ENCODE peak calls at places on chromosomes 4 and X, in four cellular contexts. One of them, this sample, is unnamed.

GRCh38 chrX:2547746-2548145 is 47.0 kb upstream of the DHRSX start:
- DNase-seq in AG10803: no peak
- DNase-seq in endothelial cell: no peak
- DNase-seq in lung: no peak
- DNase-seq in this sample: no peak

GRCh38 chr4:153929651-153930050 is 140.8 kb upstream of the SFRP2 start:
- DNase-seq in AG10803: no peak
- DNase-seq in endothelial cell: no peak
- DNase-seq in lung: no peak
- DNase-seq in this sample: no peak

GRCh38 chrX:39149761-39150160 is 348.5 kb downstream of the MID1IP1 start:
- DNase-seq in lung: peak; percentile 65
- DNase-seq in endothelial cell: peak; percentile 64
- DNase-seq in AG10803: peak; percentile 43
- DNase-seq in this sample: no peak

GRCh38 chr4:3781193-3781886 is 15.2 kb downstream of the ADRA2C start:
- DNase-seq in AG10803: no peak
- DNase-seq in lung: no peak
- DNase-seq in endothelial cell: no peak
- DNase-seq in this sample: no peak

GRCh38 chr4:20528508-20528907 is 171.8 kb upstream of the PACRGL start:
- DNase-seq in lung: no peak
- DNase-seq in endothelial cell: no peak
- DNase-seq in AG10803: peak; percentile 47
- DNase-seq in this sample: no peak

GRCh38 chr4:82680834-82681233 is 117.8 kb downstream of the SCD5 start:
- DNase-seq in AG10803: no peak
- DNase-seq in endothelial cell: no peak
- DNase-seq in lung: no peak
- DNase-seq in this sample: no peak

GRCh38 chr4:25925486-25926201 is 11.6 kb downstream of the SMIM20 start:
- DNase-seq in endothelial cell: peak; percentile 64
- DNase-seq in lung: no peak
- DNase-seq in AG10803: peak; percentile 41
- DNase-seq in this sample: no peak

GRCh38 chr4:122576261-122577188 is 44.3 kb downstream of the IL21 start:
- DNase-seq in AG10803: peak; percentile 45
- DNase-seq in endothelial cell: peak; percentile 36
- DNase-seq in lung: no peak
- DNase-seq in this sample: no peak

GRCh38 chr4:168218663-168219062 is 99.9 kb downstream of the DDX60 start:
- DNase-seq in AG10803: peak; percentile 33
- DNase-seq in endothelial cell: no peak
- DNase-seq in lung: no peak
- DNase-seq in this sample: no peak

GRCh38 chr4:151801547-151802516 is 41.0 kb upstream of the GATB start:
- DNase-seq in endothelial cell: peak; percentile 60
- DNase-seq in lung: peak; percentile 44
- DNase-seq in AG10803: peak; percentile 44
- DNase-seq in this sample: no peak

GRCh38 chrX:136823175-136823574 is 42.4 kb upstream of the ARHGEF6 start:
- DNase-seq in lung: no peak
- DNase-seq in AG10803: peak; percentile 12
- DNase-seq in endothelial cell: no peak
- DNase-seq in this sample: no peak

GRCh38 chr4:151325320-151326246 is at the start of gene SH3D19:
- DNase-seq in endothelial cell: peak; percentile 82
- DNase-seq in lung: peak; percentile 80
- DNase-seq in AG10803: peak; percentile 59
- DNase-seq in this sample: peak; percentile 61

GRCh38 chr4:77309496-77309895 is 152.5 kb downstream of the CCNG2 start:
- DNase-seq in lung: no peak
- DNase-seq in AG10803: no peak
- DNase-seq in endothelial cell: no peak
- DNase-seq in this sample: no peak

GRCh38 chr4:102169345-102169744 is 175.9 kb downstream of the SLC39A8 start:
- DNase-seq in AG10803: peak; percentile 13
- DNase-seq in lung: no peak
- DNase-seq in endothelial cell: peak; percentile 26
- DNase-seq in this sample: peak; percentile 25

GRCh38 chr4:133152330-133152791 is 3.3 kb downstream of the PCDH10 start:
- DNase-seq in endothelial cell: peak; percentile 20
- DNase-seq in lung: no peak
- DNase-seq in AG10803: no peak
- DNase-seq in this sample: no peak

GRCh38 chrX:7771788-7772438 is 71.1 kb upstream of the VCX start:
- DNase-seq in AG10803: no peak
- DNase-seq in endothelial cell: no peak
- DNase-seq in lung: no peak
- DNase-seq in this sample: no peak

GRCh38 chr4:109011241-109012031 is 248.6 kb upstream of the ETNPPL start:
- DNase-seq in AG10803: peak; percentile 48
- DNase-seq in endothelial cell: no peak
- DNase-seq in lung: no peak
- DNase-seq in this sample: no peak

GRCh38 chr4:121485190-121485804 is 104.5 kb upstream of the QRFPR start:
- DNase-seq in lung: no peak
- DNase-seq in AG10803: no peak
- DNase-seq in endothelial cell: no peak
- DNase-seq in this sample: no peak

GRCh38 chr4:39855909-39856512 is 121.7 kb downstream of the PDS5A start:
- DNase-seq in endothelial cell: no peak
- DNase-seq in AG10803: peak; percentile 6
- DNase-seq in lung: no peak
- DNase-seq in this sample: no peak

GRCh38 chrX:32293962-32294708 is 917.2 kb downstream of the DMD start:
- DNase-seq in lung: no peak
- DNase-seq in endothelial cell: no peak
- DNase-seq in AG10803: no peak
- DNase-seq in this sample: no peak

GRCh38 chrX:78950157-78950556 is 5.0 kb downstream of the P2RY10 start:
- DNase-seq in endothelial cell: no peak
- DNase-seq in AG10803: no peak
- DNase-seq in lung: no peak
- DNase-seq in this sample: no peak

GRCh38 chr4:110480031-110480549 is 4.1 kb downstream of the ENPEP start:
- DNase-seq in lung: no peak
- DNase-seq in endothelial cell: no peak
- DNase-seq in AG10803: peak; percentile 99
- DNase-seq in this sample: no peak

GRCh38 chrX:42776195-42776594 is 1.8 kb downstream of the PPP1R2C start:
- DNase-seq in lung: no peak
- DNase-seq in endothelial cell: no peak
- DNase-seq in AG10803: peak; percentile 16
- DNase-seq in this sample: no peak

GRCh38 chrX:105662248-105662647 is 160.1 kb upstream of the NRK start:
- DNase-seq in AG10803: no peak
- DNase-seq in lung: no peak
- DNase-seq in endothelial cell: no peak
- DNase-seq in this sample: no peak

GRCh38 chrX:102959471-102959870 is 22.4 kb downstream of the RAB40AL start:
- DNase-seq in endothelial cell: no peak
- DNase-seq in AG10803: peak; percentile 64
- DNase-seq in lung: no peak
- DNase-seq in this sample: no peak

GRCh38 chr4:75555294-75556164 is at the start of gene ODAPH:
- DNase-seq in lung: no peak
- DNase-seq in endothelial cell: no peak
- DNase-seq in AG10803: no peak
- DNase-seq in this sample: no peak

GRCh38 chrX:25002658-25003015 is 13.1 kb downstream of the ARX start:
- DNase-seq in lung: no peak
- DNase-seq in endothelial cell: no peak
- DNase-seq in AG10803: no peak
- DNase-seq in this sample: no peak

GRCh38 chr4:124610214-124610613 is 102.3 kb downstream of the ANKRD50 start:
- DNase-seq in AG10803: no peak
- DNase-seq in endothelial cell: no peak
- DNase-seq in lung: no peak
- DNase-seq in this sample: no peak

GRCh38 chr4:159297088-159297487 is 194.2 kb downstream of the RAPGEF2 start:
- DNase-seq in AG10803: no peak
- DNase-seq in lung: no peak
- DNase-seq in endothelial cell: no peak
- DNase-seq in this sample: no peak
- TF ChIP-seq CTCF in AG10803: no peak
- TF ChIP-seq CTCF in lung: no peak
- TF ChIP-seq CTCF in endothelial cell: no peak
- TF ChIP-seq CTCF in this sample: no peak

DNA sequence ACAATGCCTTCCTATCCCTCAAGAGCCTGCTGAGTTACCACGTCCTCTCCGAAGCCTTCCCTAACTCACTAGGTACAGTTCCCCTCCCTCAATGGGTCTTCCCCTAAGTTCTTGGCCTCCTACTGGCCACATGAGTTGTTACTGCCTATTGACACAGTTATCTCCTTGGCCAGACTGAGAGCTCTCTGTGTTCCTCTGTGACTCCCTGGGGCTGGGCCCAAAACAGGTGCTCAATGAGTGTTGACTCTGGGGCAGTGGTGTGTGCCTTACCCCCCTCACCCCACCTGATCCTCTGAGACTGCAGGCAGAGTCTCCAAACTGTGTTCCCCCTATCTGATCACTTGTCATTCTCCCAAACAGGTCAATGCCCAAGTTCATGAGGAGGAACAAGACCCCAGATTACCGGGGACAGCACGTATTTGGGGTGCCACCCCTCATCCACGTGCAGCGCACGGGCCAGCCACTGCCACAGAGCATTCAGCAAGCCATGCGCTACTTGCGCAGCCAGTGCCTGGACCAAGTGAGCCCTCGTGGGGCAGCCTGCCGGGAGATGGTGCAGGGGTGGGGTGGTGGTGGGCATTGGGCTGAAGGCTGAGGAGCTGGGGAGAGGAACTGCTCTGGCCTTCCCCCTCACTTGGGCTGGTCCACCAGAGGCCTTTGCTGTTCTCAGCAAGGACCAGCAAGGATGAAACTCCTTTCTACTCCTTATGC is 72.6 kb downstream of the STARD8 start:
- DNase-seq in endothelial cell: no peak
- DNase-seq in lung: no peak
- DNase-seq in AG10803: no peak
- DNase-seq in this sample: no peak
- TF ChIP-seq CTCF in endothelial cell: peak; percentile 13
- TF ChIP-seq CTCF in lung: no peak
- TF ChIP-seq CTCF in AG10803: peak; percentile 18
- TF ChIP-seq CTCF in this sample: no peak

GRCh38 chr4:15147709-15148651 is 145.7 kb downstream of the CPEB2 start:
- DNase-seq in lung: no peak
- DNase-seq in endothelial cell: no peak
- DNase-seq in AG10803: peak; percentile 21
- DNase-seq in this sample: no peak

GRCh38 chr4:15149234-15149841 is 147.1 kb downstream of the CPEB2 start:
- DNase-seq in AG10803: peak; percentile 28
- DNase-seq in endothelial cell: no peak
- DNase-seq in lung: no peak
- DNase-seq in this sample: no peak

GRCh38 chr4:15150636-15151432 is 148.6 kb downstream of the CPEB2 start:
- DNase-seq in endothelial cell: no peak
- DNase-seq in lung: no peak
- DNase-seq in AG10803: no peak
- DNase-seq in this sample: no peak

GRCh38 chr4:15153662-15154061 is 151.4 kb downstream of the CPEB2 start:
- DNase-seq in endothelial cell: no peak
- DNase-seq in AG10803: no peak
- DNase-seq in lung: no peak
- DNase-seq in this sample: no peak

GRCh38 chr4:15149842-15150592 is 147.7 kb downstream of the CPEB2 start:
- DNase-seq in AG10803: peak; percentile 77
- DNase-seq in lung: peak; percentile 66
- DNase-seq in endothelial cell: peak; percentile 27
- DNase-seq in this sample: no peak
- TF ChIP-seq CTCF in AG10803: peak; percentile 34
- TF ChIP-seq CTCF in lung: no peak
- TF ChIP-seq CTCF in endothelial cell: no peak
- TF ChIP-seq CTCF in this sample: no peak

GRCh38 chr4:78568640-78569261 is 17.2 kb downstream of the ANXA3 start:
- DNase-seq in endothelial cell: no peak
- DNase-seq in lung: no peak
- DNase-seq in AG10803: peak; percentile 48
- DNase-seq in this sample: no peak
- TF ChIP-seq CTCF in endothelial cell: no peak
- TF ChIP-seq CTCF in lung: no peak
- TF ChIP-seq CTCF in AG10803: no peak
- TF ChIP-seq CTCF in this sample: no peak

DNA sequence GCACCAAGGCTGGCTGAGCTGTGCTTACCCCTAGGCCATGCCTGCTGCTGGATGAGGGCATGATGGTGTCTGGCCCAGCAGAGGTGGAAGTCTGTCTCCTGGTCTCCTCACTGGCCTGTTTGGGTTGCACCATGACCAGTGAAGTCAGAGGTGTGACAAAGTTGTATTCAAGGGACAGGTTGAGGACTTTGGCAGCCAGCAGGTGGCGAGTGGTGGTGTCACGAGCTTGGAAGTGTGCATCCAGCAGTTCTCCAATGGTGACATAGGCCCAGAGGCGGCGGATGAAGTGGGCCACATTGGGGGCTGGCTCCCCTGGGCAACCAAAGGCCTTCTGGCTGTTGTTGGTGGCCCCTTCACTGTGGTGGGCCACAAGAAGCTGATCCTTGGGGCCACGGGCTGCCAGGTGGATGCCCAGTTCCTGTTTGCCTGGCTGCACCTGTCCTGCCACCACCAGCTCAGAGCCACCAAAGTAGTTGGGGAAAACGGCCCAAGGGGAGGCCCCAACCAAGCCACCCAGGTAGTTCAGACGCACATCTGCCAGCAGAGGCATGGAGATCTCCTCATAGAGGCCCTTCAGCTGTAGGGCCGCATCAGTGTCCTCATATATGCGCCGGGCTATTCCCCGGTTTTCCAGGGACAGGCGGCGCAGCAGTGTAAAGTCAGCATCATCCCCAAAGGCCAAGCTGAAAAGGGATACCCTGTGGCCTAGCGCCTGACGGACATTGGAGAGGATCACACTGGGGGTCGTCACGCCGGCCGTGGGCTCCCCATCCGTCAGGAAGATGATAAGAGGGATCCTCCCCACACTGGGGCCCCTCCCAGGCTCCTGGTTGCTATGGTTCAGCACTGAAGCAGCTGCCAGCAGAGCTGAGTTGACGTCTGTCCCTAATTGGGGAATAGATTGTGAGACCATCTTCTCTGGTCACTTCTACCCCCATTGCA is 39.7 kb downstream of the ITIH6 start:
- DNase-seq in lung: no peak
- DNase-seq in AG10803: no peak
- DNase-seq in endothelial cell: no peak
- DNase-seq in this sample: no peak
- TF ChIP-seq CTCF in lung: no peak
- TF ChIP-seq CTCF in AG10803: no peak
- TF ChIP-seq CTCF in endothelial cell: no peak
- TF ChIP-seq CTCF in this sample: no peak